ENCODE peak calls at places on chromosomes 3 and 15, in six cellular contexts. C is A549, V is endothelial cell of umbilical vein, G is HepG2, A is GM12878, S is K562. Y is an unnamed sample.

GRCh38 chr3:173066044-173066679 is 74.9 kb downstream of the SPATA16 start:
- DNase-seq in C (no peak), V (no peak), G (no peak), A (no peak), S (no peak), Y (no peak)

GRCh38 chr3:86051058-86051457 is 939.9 kb downstream of the VGLL3 start:
- DNase-seq in C (no peak), V (no peak), G (peak; percentile 13), A (no peak), S (no peak), Y (no peak)

GRCh38 chr15:74399511-74400312 is 32.3 kb upstream of the CYP11A1 start:
- DNase-seq in C (no peak), V (no peak), G (no peak), A (no peak), S (no peak), Y (peak; percentile 94)

GRCh38 chr15:57784081-57784488 is 77.6 kb downstream of the POLR2M start:
- DNase-seq in C (peak; percentile 4), V (peak; percentile 14), G (no peak), A (no peak), S (no peak), Y (no peak)

GRCh38 chr15:79089890-79090486 is 592 bp downstream of the RASGRF1 start:
- DNase-seq in C (peak; percentile 39), V (no peak), G (no peak), A (no peak), S (no peak), Y (no peak)

GRCh38 chr3:3443482-3443881 is 264.0 kb upstream of the CRBN start:
- DNase-seq in C (no peak), V (no peak), G (no peak), A (no peak), S (no peak), Y (peak; percentile 9)

GRCh38 chr3:8278448-8278847 is 223.2 kb upstream of the LMCD1 start:
- DNase-seq in C (peak; percentile 34), V (no peak), G (no peak), A (no peak), S (no peak), Y (peak; percentile 30)

GRCh38 chr15:33242165-33242564 is 47.7 kb upstream of the FMN1 start:
- DNase-seq in C (peak; percentile 69), V (no peak), G (peak; percentile 10), A (no peak), S (no peak), Y (no peak)

GRCh38 chr3:52423214-52423613 is 21.7 kb downstream of the SEMA3G start:
- DNase-seq in C (no peak), V (no peak), G (no peak), A (no peak), S (no peak), Y (no peak)

GRCh38 chr3:112865757-112866156 is 19.1 kb upstream of the CD200R1L start:
- DNase-seq in C (no peak), V (no peak), G (no peak), A (no peak), S (no peak), Y (no peak)

GRCh38 chr3:135143474-135143873 is 348.4 kb downstream of the EPHB1 start:
- DNase-seq in C (no peak), V (no peak), G (no peak), A (no peak), S (no peak), Y (no peak)

GRCh38 chr15:69758291-69758771 is 305.7 kb downstream of the RPLP1 start:
- DNase-seq in C (no peak), V (peak; percentile 28), G (no peak), A (no peak), S (no peak), Y (no peak)

GRCh38 chr3:124246949-124247348 is 255.0 kb upstream of the ROPN1 start:
- DNase-seq in C (peak; percentile 52), V (peak; percentile 26), G (peak; percentile 43), A (no peak), S (peak; percentile 10), Y (peak; percentile 25)

GRCh38 chr3:140898340-140899180 is 43.1 kb upstream of the SLC25A36 start:
- DNase-seq in C (peak; percentile 54), V (peak; percentile 55), G (peak; percentile 58), A (peak; percentile 7), S (peak; percentile 23), Y (peak; percentile 62)

GRCh38 chr15:70491183-70491621 is 272.2 kb downstream of the UACA start:
- DNase-seq in C (no peak), V (no peak), G (no peak), A (no peak), S (no peak), Y (peak; percentile 72)

GRCh38 chr3:30719536-30719935 is 113.1 kb downstream of the TGFBR2 start:
- DNase-seq in C (no peak), V (no peak), G (no peak), A (no peak), S (no peak), Y (no peak)

GRCh38 chr3:174023445-174023844 is 625.9 kb downstream of the NLGN1 start:
- DNase-seq in C (no peak), V (no peak), G (no peak), A (no peak), S (no peak), Y (no peak)

GRCh38 chr15:67803996-67804843 is 21.1 kb upstream of the SKOR1 start:
- DNase-seq in C (no peak), V (no peak), G (peak; percentile 7), A (no peak), S (no peak), Y (no peak)

GRCh38 chr15:42955518-42955917 is 34.9 kb upstream of the TTBK2 start:
- DNase-seq in C (no peak), V (no peak), G (no peak), A (no peak), S (no peak), Y (no peak)

GRCh38 chr3:112348945-112349344 is 16.0 kb downstream of the CD200 start:
- DNase-seq in C (no peak), V (no peak), G (no peak), A (no peak), S (no peak), Y (no peak)

GRCh38 chr15:71782447-71783165 is 27.7 kb upstream of the NR2E3 start:
- DNase-seq in C (no peak), V (no peak), G (no peak), A (no peak), S (no peak), Y (no peak)

GRCh38 chr3:134355416-134355815 is 18.8 kb downstream of the AMOTL2 start:
- DNase-seq in C (no peak), V (no peak), G (no peak), A (no peak), S (no peak), Y (no peak)

GRCh38 chr3:191143224-191143623 is 55.8 kb upstream of the OSTN start:
- DNase-seq in C (no peak), V (peak; percentile 44), G (no peak), A (no peak), S (no peak), Y (no peak)

GRCh38 chr3:108324177-108324576 is 27.8 kb downstream of the HHLA2 start:
- DNase-seq in C (no peak), V (no peak), G (no peak), A (no peak), S (no peak), Y (no peak)

GRCh38 chr3:120145498-120146285 is 51.4 kb upstream of the GSK3B start:
- DNase-seq in C (peak; percentile 61), V (peak; percentile 30), G (no peak), A (no peak), S (no peak), Y (no peak)

GRCh38 chr3:28836199-28836598 is 444.7 kb upstream of the RBMS3 start:
- DNase-seq in C (no peak), V (no peak), G (no peak), A (no peak), S (no peak), Y (no peak)

GRCh38 chr15:68775671-68776476 is 44.8 kb downstream of the ANP32A start:
- DNase-seq in C (no peak), V (peak; percentile 48), G (no peak), A (no peak), S (no peak), Y (no peak)

GRCh38 chr3:90091557-90091956 is 984.1 kb downstream of the EPHA3 start:
- DNase-seq in C (peak; percentile 26), V (no peak), G (peak; percentile 2), A (no peak), S (no peak), Y (peak; percentile 41)

GRCh38 chr3:30078736-30079135 is 527.7 kb upstream of the TGFBR2 start:
- DNase-seq in C (no peak), V (no peak), G (no peak), A (no peak), S (no peak), Y (no peak)

GRCh38 chr3:101532783-101533602 is 20.0 kb upstream of the SENP7 start:
- DNase-seq in C (no peak), V (peak; percentile 39), G (no peak), A (no peak), S (no peak), Y (no peak)

GRCh38 chr3:171838218-171838720 is 4.9 kb upstream of the TMEM212 start:
- DNase-seq in C (peak; percentile 62), V (peak; percentile 94), G (peak; percentile 90), A (no peak), S (no peak), Y (peak; percentile 37)
- TF ChIP-seq MAX in C (no peak), V (no peak), G (no peak), A (no peak), S (no peak), Y (no peak)

DNA sequence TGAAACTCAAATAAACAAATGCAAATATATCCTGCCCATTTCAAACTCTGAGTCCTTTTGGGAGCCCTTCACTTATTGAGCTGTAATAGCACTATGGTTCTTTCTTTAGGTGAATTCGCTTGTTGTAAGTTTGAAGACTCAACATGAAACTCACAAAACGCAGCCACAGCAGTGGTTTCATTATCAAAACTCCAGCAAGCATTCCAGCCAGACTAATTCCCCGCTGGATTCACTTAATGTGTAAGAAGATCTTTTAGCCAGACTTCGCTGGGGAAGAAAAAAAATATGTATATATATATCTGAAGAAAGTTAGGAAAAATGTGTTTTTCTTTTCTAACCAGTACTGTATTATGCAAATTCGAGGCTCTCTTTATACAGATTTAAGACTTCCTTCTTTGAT is 241.1 kb downstream of the WNT5A start:
- DNase-seq in C (no peak), V (no peak), G (no peak), A (no peak), S (no peak), Y (no peak)
- TF ChIP-seq MYC in C (no peak), V (no peak), G (no peak), A (no peak), S (no peak), Y (no peak)

GRCh38 chr3:44499149-44499898 is 21.9 kb upstream of the ZNF445 start:
- DNase-seq in C (no peak), V (no peak), G (no peak), A (no peak), S (no peak), Y (no peak)
- TF ChIP-seq MAX in C (no peak), V (no peak), G (no peak), A (no peak), S (no peak), Y (no peak)

GRCh38 chr3:151446002-151446340 is 14.9 kb downstream of the IGSF10 start:
- DNase-seq in C (no peak), V (no peak), G (no peak), A (no peak), S (no peak), Y (no peak)
- TF ChIP-seq MYC in C (no peak), V (no peak), G (no peak), A (no peak), S (no peak), Y (no peak)

GRCh38 chr3:192336286-192336685 is 391.1 kb downstream of the FGF12 start:
- DNase-seq in C (no peak), V (no peak), G (no peak), A (no peak), S (no peak), Y (no peak)
- TF ChIP-seq MAX in C (no peak), V (no peak), G (no peak), A (no peak), S (no peak), Y (no peak)

GRCh38 chr15:98904466-98905048 is 103.0 kb downstream of the PGPEP1L start:
- DNase-seq in C (peak; percentile 85), V (peak; percentile 53), G (peak; percentile 41), A (no peak), S (peak; percentile 67), Y (peak; percentile 82)
- TF ChIP-seq MYC in C (no peak), V (no peak), G (no peak), A (no peak), S (no peak), Y (no peak)